ENCODE peak calls at places on chromosomes 11 and 22, in ten cellular contexts. A is adrenal gland; R is MM.1S; V is MG63; S is mesenchymal stem cell; X is lung; J is testis; P is pancreas; I is heart left ventricle; E is CD4-positive, CD25-positive, alpha-beta regulatory T cell. L is an unnamed sample.

GRCh38 chr11:118652681-118653181 is 26.7 kb downstream of the TREH start:
- DNase-seq in V (no peak), R (peak; percentile 43), X (no peak), A (no peak), I (peak; percentile 28), J (no peak), S (no peak), E (no peak), P (no peak), L (no peak)

GRCh38 chr11:32451808-32452207 is 16.5 kb upstream of the WT1 start:
- DNase-seq in E (no peak), I (no peak), S (no peak), P (no peak), R (no peak), X (no peak), A (no peak), J (peak; percentile 66), V (no peak), L (no peak)

GRCh38 chr11:80620867-80621266 is 1180.0 kb upstream of the TENM4 start:
- DNase-seq in S (no peak), J (no peak), R (no peak), X (no peak), I (no peak), P (no peak), A (no peak), V (no peak), E (no peak), L (no peak)

GRCh38 chr11:57203359-57203758 is 21.6 kb downstream of the LRRC55 start:
- DNase-seq in X (peak; percentile 44), A (peak; percentile 73), V (no peak), P (peak; percentile 35), R (no peak), J (no peak), S (no peak), I (peak; percentile 77), E (no peak), L (no peak)

GRCh38 chr11:14078941-14079522 is 116.5 kb downstream of the SPON1 start:
- DNase-seq in I (no peak), E (peak; percentile 53), V (no peak), X (no peak), J (no peak), A (no peak), R (no peak), P (no peak), S (no peak), L (peak; percentile 21)

GRCh38 chr22:19991645-19992451 is 24.8 kb downstream of the ARVCF start:
- DNase-seq in A (no peak), P (no peak), I (peak; percentile 69), R (no peak), E (no peak), V (no peak), S (no peak), J (no peak), X (no peak), L (no peak)

GRCh38 chr22:45631140-45631539 is 40.5 kb upstream of the ATXN10 start:
- DNase-seq in X (no peak), S (no peak), E (no peak), P (no peak), A (no peak), J (no peak), R (no peak), V (no peak), I (no peak), L (no peak)

GRCh38 chr22:20520093-20520511 is 12.7 kb downstream of the MED15 start:
- DNase-seq in S (peak; percentile 85), I (no peak), E (no peak), V (no peak), A (no peak), X (no peak), R (no peak), J (no peak), P (no peak), L (no peak)

GRCh38 chr11:76768091-76769047 is 14.8 kb upstream of the TSKU start:
- DNase-seq in E (no peak), P (peak; percentile 43), R (peak; percentile 72), J (no peak), A (no peak), X (peak; percentile 53), V (peak; percentile 47), S (peak; percentile 42), I (no peak), L (peak; percentile 19)

GRCh38 chr11:72070486-72070885 is 9.9 kb downstream of the NUMA1 start:
- DNase-seq in V (no peak), E (no peak), R (no peak), S (no peak), I (no peak), J (no peak), X (no peak), A (no peak), P (no peak), L (no peak)

GRCh38 chr11:64285885-64286800 is 495 bp downstream of the GPR137 start:
- DNase-seq in R (peak; percentile 69), X (no peak), A (peak; percentile 49), V (no peak), J (no peak), S (no peak), P (peak; percentile 66), E (peak; percentile 30), I (no peak), L (no peak)

GRCh38 chr11:80320226-80320625 is 879.4 kb upstream of the TENM4 start:
- DNase-seq in R (peak; percentile 86), I (no peak), S (no peak), A (no peak), E (no peak), P (no peak), X (no peak), V (no peak), J (no peak), L (no peak)

DNA sequence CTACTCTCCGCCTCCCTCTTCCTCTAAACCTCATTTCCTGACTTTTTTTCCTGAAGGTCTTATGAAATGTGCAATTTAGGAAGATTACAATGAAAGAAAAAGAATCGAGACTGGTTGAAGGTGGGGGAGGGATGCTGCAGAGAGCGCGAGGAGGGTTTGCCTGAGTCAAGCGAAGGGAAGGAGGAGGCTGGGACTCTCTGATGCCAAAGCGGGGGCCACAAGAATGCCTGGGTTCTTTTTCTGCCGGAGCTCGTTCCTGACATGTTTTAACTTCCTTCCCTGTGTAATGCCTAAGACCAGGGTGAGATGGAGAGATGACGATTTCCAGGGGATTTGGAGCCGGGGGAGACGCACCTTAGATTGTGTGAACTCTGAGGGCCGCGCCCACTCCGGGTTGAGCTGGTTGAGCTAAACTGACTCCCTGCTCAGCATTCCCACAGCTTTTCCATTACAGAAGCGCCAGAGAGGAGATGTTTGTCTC is 270.5 kb upstream of the SORL1-AS1 start:
- DNase-seq in V (no peak), J (peak; percentile 43), S (no peak), R (no peak), A (no peak), I (no peak), E (no peak), P (no peak), X (no peak), L (no peak)
- H3K4me3 ChIP-seq in V (no peak overlapping the region), J (peak overlapping the region; percentile 57), S (no peak overlapping the region), R (no peak overlapping the region), A (no peak overlapping the region), I (peak overlapping the region; percentile 60), E (no peak overlapping the region), P (peak overlapping the region; percentile 30), X (no peak overlapping the region), L (no peak overlapping the region)

GRCh38 chr22:48118654-48119053 is 1356.2 kb downstream of the TBC1D22A start:
- DNase-seq in A (no peak), X (no peak), I (no peak), P (no peak), V (no peak), S (no peak), J (no peak), E (no peak), R (no peak), L (no peak)
- H3K9me3 ChIP-seq in A (peaks cover 3% of the 10 kb centered on the region), X (no peaks in the 10 kb centered on the region), I (no peaks in the 10 kb centered on the region), P (no peaks in the 10 kb centered on the region), V (no peaks in the 10 kb centered on the region), S (no peaks in the 10 kb centered on the region), J (no peaks in the 10 kb centered on the region), E (no peaks in the 10 kb centered on the region), R (no peaks in the 10 kb centered on the region), L (no peaks in the 10 kb centered on the region)

GRCh38 chr11:70660889-70661197 is 262.5 kb downstream of the CTTN start:
- DNase-seq in I (no peak), V (no peak), S (no peak), X (no peak), A (no peak), R (no peak), J (no peak), P (no peak), E (no peak), L (no peak)

GRCh38 chr11:70660059-70660888 is 261.9 kb downstream of the CTTN start:
- DNase-seq in R (no peak), P (no peak), J (no peak), E (no peak), A (no peak), S (no peak), V (no peak), I (no peak), X (no peak), L (no peak)

GRCh38 chr11:70663815-70664214 is 265.5 kb downstream of the CTTN start:
- DNase-seq in S (no peak), X (no peak), J (no peak), P (no peak), A (no peak), I (no peak), R (no peak), V (no peak), E (no peak), L (no peak)

GRCh38 chr11:70661763-70662501 is 263.6 kb downstream of the CTTN start:
- DNase-seq in R (no peak), I (no peak), S (peak; percentile 54), J (peak; percentile 21), E (no peak), P (no peak), X (no peak), V (peak; percentile 38), A (no peak), L (no peak)

DNA sequence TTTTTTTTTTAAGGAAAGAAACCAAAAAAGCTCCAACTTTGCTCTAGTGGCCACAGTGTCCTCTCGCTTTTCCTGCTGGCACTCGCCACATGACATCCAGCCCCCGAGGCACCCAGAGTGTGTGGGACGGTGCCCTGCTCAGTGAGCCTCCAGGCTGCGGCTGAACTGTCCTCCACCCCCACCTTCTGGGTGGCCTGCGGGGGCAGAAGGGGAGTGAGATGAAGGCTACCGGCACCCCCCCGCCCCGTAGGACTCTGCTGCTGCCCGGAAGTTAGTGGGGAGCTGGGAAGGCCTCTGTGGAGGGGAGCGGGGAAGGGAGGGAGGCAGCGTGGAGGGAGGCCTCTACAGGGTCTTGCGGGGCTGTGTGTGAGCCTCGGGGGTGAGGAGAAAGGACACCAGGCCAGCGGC is 264.4 kb downstream of the CTTN start:
- DNase-seq in R (no peak), J (peak; percentile 17), P (no peak), A (no peak), V (no peak), S (peak; percentile 5), X (no peak), I (no peak), E (no peak), L (no peak)
- H3K4me3 ChIP-seq in R (no peak overlapping the region), J (no peak overlapping the region), P (no peak overlapping the region), A (no peak overlapping the region), V (no peak overlapping the region), S (no peak overlapping the region), X (no peak overlapping the region), I (no peak overlapping the region), E (no peak overlapping the region), L (no peak overlapping the region)

DNA sequence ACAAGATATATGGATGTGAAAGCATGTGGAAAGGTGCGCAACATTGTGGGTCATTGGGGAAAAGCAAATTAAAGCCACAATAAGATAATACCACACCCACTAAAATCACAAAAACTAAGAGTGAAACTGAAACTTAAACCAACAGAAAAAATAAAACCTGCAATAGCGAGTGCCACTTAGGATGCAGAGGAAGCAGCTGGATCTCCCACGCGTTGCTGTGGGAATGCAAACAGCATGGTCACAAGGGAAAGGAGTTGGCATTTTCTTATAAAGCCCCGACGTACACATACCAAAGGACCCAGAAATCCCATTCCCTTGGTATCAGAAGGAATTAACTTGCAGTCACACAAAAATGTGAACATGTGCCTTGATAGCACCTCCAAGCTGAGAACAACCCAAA is 712.0 kb downstream of the TBC1D22A start:
- DNase-seq in E (no peak), V (no peak), X (no peak), J (no peak), R (peak; percentile 39), A (no peak), P (no peak), I (no peak), S (no peak), L (no peak)
- H3K9me3 ChIP-seq in E (no peaks in the 10 kb centered on the region), V (no peaks in the 10 kb centered on the region), X (no peaks in the 10 kb centered on the region), J (no peaks in the 10 kb centered on the region), R (no peaks in the 10 kb centered on the region), A (no peaks in the 10 kb centered on the region), P (no peaks in the 10 kb centered on the region), I (no peaks in the 10 kb centered on the region), S (no peaks in the 10 kb centered on the region), L (no peaks in the 10 kb centered on the region)

L was measured in CD4-positive, alpha-beta memory T cell.